ENCODE peak calls at places on chromosomes 4 and X, in six cellular contexts. W is tibial artery; L is right atrium auricular region; U is CD8-positive, alpha-beta memory T cell; D is heart left ventricle; V is foreskin keratinocyte. T is an unnamed sample.

GRCh38 chr4:94695389-94695788 is 62.4 kb upstream of the BMPR1B start:
- DNase-seq in D (no peak), U (no peak), W (no peak), L (no peak), V (no peak), T (no peak)

GRCh38 chrX:40085714-40086113 is 12.0 kb downstream of the BCOR start:
- DNase-seq in V (no peak), D (no peak), L (no peak), U (no peak), W (peak), T (no peak)

GRCh38 chr4:164768516-164768915 is 14.6 kb downstream of the SMIM31 start:
- DNase-seq in U (no peak), V (peak), W (no peak), L (no peak), D (no peak), T (no peak)

GRCh38 chr4:77817304-77818076 is 1.7 kb downstream of the CNOT6L start:
- DNase-seq in V (no peak), L (no peak), D (no peak), U (no peak), W (no peak), T (no peak)

GRCh38 chr4:158710814-158711213 is 12.4 kb downstream of the PPID start:
- DNase-seq in V (no peak), L (no peak), D (no peak), U (no peak), W (no peak), T (no peak)

GRCh38 chr4:40908702-40909362 is 159.1 kb downstream of the NSUN7 start:
- DNase-seq in L (peak), W (peak), V (peak), U (peak), D (peak), T (peak)

GRCh38 chrX:98956014-98956413 is 1454.1 kb downstream of the PCDH19 start:
- DNase-seq in W (no peak), L (no peak), D (no peak), U (no peak), V (peak), T (no peak)

GRCh38 chrX:100643943-100644587 is at the start of gene SRPX2:
- DNase-seq in U (no peak), W (peak), V (peak), D (peak), L (peak), T (peak)

GRCh38 chr4:65367306-65367705 is 303.0 kb downstream of the EPHA5 start:
- DNase-seq in U (no peak), W (no peak), D (no peak), V (peak), L (no peak), T (no peak)

GRCh38 chr4:8706221-8707044 is 113.9 kb downstream of the CPZ start:
- DNase-seq in V (no peak), D (no peak), W (peak), L (no peak), U (no peak), T (no peak)

GRCh38 chr4:152591361-152591760 is 55.5 kb upstream of the FBXW7 start:
- DNase-seq in L (peak), W (no peak), D (peak), V (peak), U (no peak), T (no peak)

GRCh38 chrX:41412261-41413167 is 34.6 kb upstream of the NYX start:
- DNase-seq in V (no peak), D (peak), W (no peak), L (no peak), U (no peak), T (no peak)

GRCh38 chr4:76803522-76803921 is 94.4 kb downstream of the SOWAHB start:
- DNase-seq in W (no peak), L (no peak), V (peak), U (no peak), D (no peak), T (peak)

GRCh38 chr4:163651761-163652160 is 157.3 kb downstream of the TMA16 start:
- DNase-seq in V (peak), U (no peak), W (no peak), D (no peak), L (no peak), T (no peak)

GRCh38 chr4:123444298-123444731 is 47.7 kb downstream of the SPRY1 start:
- DNase-seq in V (no peak), D (peak), U (no peak), L (no peak), W (no peak), T (no peak)

GRCh38 chr4:16931906-16932305 is 33.5 kb upstream of the LDB2 start:
- DNase-seq in D (no peak), L (no peak), V (no peak), U (no peak), W (no peak), T (no peak)

GRCh38 chr4:153191795-153192363 is 12.4 kb upstream of the TRIM2 start:
- DNase-seq in L (no peak), W (no peak), D (no peak), V (no peak), U (no peak), T (no peak)

GRCh38 chrX:52933976-52934703 is 24.2 kb downstream of the FAM156A start:
- DNase-seq in D (no peak), W (no peak), U (no peak), V (no peak), L (no peak), T (no peak)

GRCh38 chrX:7542566-7542965 is 300.4 kb upstream of the VCX start:
- DNase-seq in L (no peak), V (no peak), D (no peak), U (no peak), W (no peak), T (no peak)

GRCh38 chrX:77442728-77443127 is 4.5 kb upstream of the FGF16 start:
- DNase-seq in L (no peak), W (no peak), U (no peak), V (peak), D (no peak), T (peak)
- H3K27ac ChIP-seq in L (no peak), W (no peak), U (no peak), V (peak), D (peak), T (peak)

GRCh38 chr4:1011022-1011694 is at the start of gene FGFRL1:
- DNase-seq in L (peak), D (peak), V (peak), W (peak), U (peak), T (peak)
- H3K27ac ChIP-seq in L (peak), D (peak), V (peak), W (peak), U (peak), T (peak)

GRCh38 chr4:69524708-69525107 is 29.0 kb upstream of the UGT2B4 start:
- DNase-seq in W (no peak), V (no peak), U (no peak), D (no peak), L (no peak), T (no peak)
- H3K27ac ChIP-seq in W (no peak), V (no peak), U (no peak), D (peak), L (no peak), T (no peak)

GRCh38 chr4:25163216-25163615 is 3.0 kb upstream of the SEPSECS start:
- DNase-seq in U (no peak), D (no peak), W (no peak), V (no peak), L (no peak), T (no peak)
- H3K27ac ChIP-seq in U (no peak), D (no peak), W (no peak), V (no peak), L (no peak), T (no peak)

GRCh38 chr4:42917316-42917715 is 24.8 kb downstream of the GRXCR1 start:
- DNase-seq in D (no peak), L (no peak), U (no peak), V (no peak), W (no peak), T (no peak)
- H3K27ac ChIP-seq in D (no peak), L (no peak), U (no peak), V (no peak), W (no peak), T (no peak)

DNA sequence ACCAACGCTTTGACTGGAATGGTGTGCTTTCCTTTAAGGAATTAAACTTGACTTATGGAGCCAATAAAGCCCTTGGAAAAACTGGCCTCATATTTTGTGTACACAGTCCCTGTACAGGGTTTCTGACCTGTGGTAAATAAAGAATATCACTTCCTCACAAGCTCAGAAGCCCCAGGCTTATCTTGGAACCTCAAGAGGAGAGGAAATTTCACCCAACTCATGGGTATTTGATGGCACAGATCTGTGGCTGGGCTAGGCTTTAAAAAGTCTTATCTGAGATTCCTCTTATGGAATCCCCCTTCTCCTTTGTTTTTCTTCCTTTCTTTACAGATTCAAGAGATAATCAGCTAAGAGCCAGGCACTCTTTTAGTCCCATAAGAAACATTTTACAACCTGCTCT is 89.3 kb upstream of the USP38 start:
- DNase-seq in U (no peak), D (no peak), L (no peak), W (no peak), V (no peak), T (no peak)
- H3K27ac ChIP-seq in U (no peak), D (no peak), L (no peak), W (no peak), V (no peak), T (no peak)

DNA sequence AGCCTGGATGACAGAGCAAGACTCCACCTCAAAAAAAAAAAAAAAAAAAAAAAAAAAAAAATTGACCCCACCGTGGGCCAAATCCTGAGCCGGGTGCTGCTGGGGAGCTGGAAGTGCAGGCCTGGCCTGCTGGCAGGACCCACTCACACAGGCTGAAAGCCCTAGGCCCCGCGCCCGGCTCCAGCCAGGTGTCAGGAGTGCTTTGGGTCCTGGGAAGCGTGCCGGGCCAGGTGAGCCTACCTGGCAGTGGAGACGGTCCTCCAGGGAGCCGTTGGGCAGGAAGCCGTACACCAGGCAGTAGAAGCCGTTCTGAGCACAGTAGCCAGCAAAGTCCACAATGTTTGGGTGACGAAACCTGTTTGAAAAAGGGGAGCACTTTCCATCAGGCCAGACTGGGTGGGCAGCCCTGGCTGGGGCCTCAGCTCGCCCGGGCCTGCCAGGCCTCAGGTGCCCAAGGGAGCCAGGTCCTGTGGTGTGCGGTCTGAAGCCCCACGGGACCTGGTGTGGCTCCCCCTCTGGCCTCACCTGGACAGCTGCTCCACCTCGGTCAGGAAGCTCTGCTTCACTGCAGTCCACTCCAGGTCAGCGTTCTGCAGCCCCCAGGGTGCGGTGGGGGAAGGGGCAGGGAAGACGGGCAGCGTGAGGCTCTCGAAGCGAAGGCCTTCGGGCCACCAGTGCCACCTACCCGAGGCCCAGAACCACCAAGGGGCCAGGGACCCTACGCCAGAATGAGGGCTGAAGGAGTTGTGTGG is 1.8 kb downstream of the IRAK1 start:
- DNase-seq in W (no peak), L (no peak), D (no peak), V (no peak), U (no peak), T (no peak)
- H3K27ac ChIP-seq in W (peak), L (no peak), D (no peak), V (no peak), U (peak), T (no peak)

GRCh38 chrX:17768997-17769396 is 31.7 kb downstream of the SCML1 start:
- DNase-seq in V (no peak), W (no peak), D (no peak), U (no peak), L (no peak), T (no peak)

GRCh38 chrX:17774053-17774452 is 36.8 kb downstream of the SCML1 start:
- DNase-seq in U (no peak), L (no peak), V (no peak), D (no peak), W (no peak), T (no peak)

GRCh38 chrX:17769701-17770269 is 32.5 kb downstream of the SCML1 start:
- DNase-seq in W (no peak), L (no peak), U (no peak), V (no peak), D (no peak), T (no peak)

GRCh38 chrX:17778984-17779383 is 41.7 kb downstream of the SCML1 start:
- DNase-seq in W (no peak), L (no peak), U (no peak), D (no peak), V (peak), T (no peak)

DNA sequence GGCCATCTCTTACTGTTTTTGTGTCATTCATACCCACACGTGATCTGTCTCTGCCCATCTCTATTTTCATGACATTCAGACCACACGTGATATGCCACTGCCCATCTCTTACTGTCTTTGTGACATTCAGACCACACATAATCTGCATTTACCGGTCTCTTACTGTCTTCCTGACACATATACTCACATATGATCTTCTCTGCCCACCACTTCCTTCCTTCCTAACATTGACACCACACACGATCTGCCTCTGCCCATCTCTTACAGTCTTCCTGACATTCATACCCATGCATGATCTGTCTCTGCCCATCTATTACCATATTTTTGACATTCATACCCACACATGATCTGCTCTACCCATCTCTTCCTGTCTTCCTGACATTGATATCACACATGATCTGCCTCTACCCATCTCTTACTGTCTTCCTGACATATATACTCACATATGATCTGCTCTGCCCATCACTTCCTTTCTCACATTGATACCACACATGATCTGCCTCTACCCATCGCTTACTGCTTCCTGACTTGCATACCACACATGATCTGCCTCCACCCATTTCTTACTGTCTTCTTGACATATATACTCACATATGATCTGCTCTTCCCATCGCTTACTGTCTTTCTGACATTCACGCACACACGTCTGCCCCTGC is 36.1 kb downstream of the SCML1 start:
- DNase-seq in W (no peak), V (no peak), L (no peak), U (no peak), D (no peak), T (no peak)
- H3K27ac ChIP-seq in W (no peak), V (no peak), L (no peak), U (no peak), D (no peak), T (no peak)

GRCh38 chr4:2881431-2881830 is 37.8 kb downstream of the ADD1 start:
- DNase-seq in U (no peak), L (no peak), D (no peak), W (no peak), V (no peak), T (no peak)
- H3K27ac ChIP-seq in U (no peak), L (no peak), D (no peak), W (no peak), V (no peak), T (no peak)

DNA sequence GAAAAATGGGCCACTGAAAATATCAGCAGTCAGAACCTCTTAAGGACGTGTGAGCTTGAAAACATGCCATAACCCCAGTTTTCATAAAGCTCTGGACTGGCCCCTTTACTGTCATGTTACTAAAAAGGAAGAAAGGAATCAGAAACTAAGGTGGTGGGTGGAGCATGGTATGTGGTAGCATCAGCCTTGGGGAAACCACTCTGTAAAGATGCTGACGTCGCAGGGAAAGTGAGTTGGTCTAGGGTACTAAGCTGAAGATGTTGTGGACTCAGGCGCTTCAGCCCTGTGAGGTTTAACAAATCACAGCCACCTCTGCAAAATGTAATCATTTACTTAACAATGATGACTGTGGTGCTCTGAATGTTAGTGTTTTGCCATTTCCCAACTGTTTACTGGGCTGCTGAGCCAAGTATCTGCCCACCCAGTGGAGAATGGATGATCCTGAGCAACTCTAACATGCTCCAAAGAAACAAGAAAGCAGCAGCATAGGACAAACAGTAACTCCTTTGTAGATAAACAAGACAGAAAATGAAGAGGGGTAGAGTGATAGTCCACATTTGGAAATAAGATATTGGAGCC is 33.4 kb downstream of the C4orf54 start:
- DNase-seq in D (no peak), L (no peak), V (no peak), W (no peak), U (no peak), T (no peak)
- H3K27ac ChIP-seq in D (no peak), L (no peak), V (no peak), W (no peak), U (no peak), T (no peak)

T was measured in epithelial cell of prostate.